ENCODE peak calls at places on chromosome 19, in five cellular contexts. X, S, J, B and L are unnamed samples.

GRCh38 chr19:7515471-7516226 is at the start of gene ZNF358:
- DNase-seq in X (no peak), S (peak), J (peak), B (peak), L (no peak)

GRCh38 chr19:7257148-7258041 is 36.8 kb downstream of the INSR start:
- DNase-seq in X (no peak), S (peak), J (no peak), B (no peak), L (peak)

GRCh38 chr19:16449330-16449961 is 22.3 kb downstream of the EPS15L1 start:
- DNase-seq in X (peak), S (no peak), J (no peak), B (no peak), L (no peak)

GRCh38 chr19:12796146-12797071 is 5.1 kb downstream of the JUNB start:
- DNase-seq in X (no peak), S (peak), J (peak), B (peak), L (no peak)

GRCh38 chr19:50667177-50667758 is 18.0 kb downstream of the C19orf81 start:
- DNase-seq in X (no peak), S (no peak), J (peak), B (no peak), L (no peak)

GRCh38 chr19:3808420-3809143 is 22.4 kb upstream of the MATK start:
- DNase-seq in X (no peak), S (no peak), J (no peak), B (no peak), L (no peak)

GRCh38 chr19:19151418-19151817 is 13.1 kb upstream of the TMEM161A start:
- DNase-seq in X (no peak), S (no peak), J (no peak), B (no peak), L (no peak)

GRCh38 chr19:38361633-38362075 is 12.7 kb upstream of the PSMD8 start:
- DNase-seq in X (no peak), S (peak), J (peak), B (peak), L (peak)

GRCh38 chr19:1855828-1856255 is 7.5 kb downstream of the KLF16 start:
- DNase-seq in X (no peak), S (no peak), J (no peak), B (no peak), L (no peak)

GRCh38 chr19:43504426-43505185 is at the start of gene PHLDB3:
- DNase-seq in X (no peak), S (peak), J (no peak), B (peak), L (no peak)

GRCh38 chr19:10043286-10043927 is 30.1 kb downstream of the RDH8 start:
- DNase-seq in X (no peak), S (no peak), J (no peak), B (no peak), L (no peak)

GRCh38 chr19:46850228-46851203 is at the start of gene AP2S1:
- DNase-seq in X (peak), S (peak), J (peak), B (peak), L (peak)

GRCh38 chr19:13844130-13844631 is 32.8 kb upstream of the NANOS3 start:
- DNase-seq in X (no peak), S (no peak), J (peak), B (no peak), L (no peak)

GRCh38 chr19:31880283-31880682 is 465.1 kb upstream of the ZNF507 start:
- DNase-seq in X (no peak), S (no peak), J (no peak), B (no peak), L (no peak)

GRCh38 chr19:38788478-38789243 is at the start of gene LGALS7B:
- DNase-seq in X (no peak), S (no peak), J (no peak), B (no peak), L (no peak)

GRCh38 chr19:16661480-16662034 is 618 bp downstream of the TMEM38A start:
- DNase-seq in X (no peak), S (no peak), J (peak), B (peak), L (no peak)

GRCh38 chr19:38213911-38214625 is 10.0 kb downstream of the DPF1 start:
- DNase-seq in X (peak), S (no peak), J (no peak), B (no peak), L (no peak)

GRCh38 chr19:18123819-18124218 is 26.2 kb downstream of the MAST3 start:
- DNase-seq in X (no peak), S (no peak), J (no peak), B (no peak), L (no peak)

GRCh38 chr19:18122424-18122823 is 24.8 kb downstream of the MAST3 start:
- DNase-seq in X (no peak), S (no peak), J (no peak), B (no peak), L (no peak)

GRCh38 chr19:18121166-18121565 is 23.6 kb downstream of the MAST3 start:
- DNase-seq in X (no peak), S (no peak), J (no peak), B (no peak), L (no peak)

GRCh38 chr19:18126097-18126496 is 26.9 kb upstream of the PIK3R2 start:
- DNase-seq in X (no peak), S (no peak), J (no peak), B (no peak), L (no peak)

DNA sequence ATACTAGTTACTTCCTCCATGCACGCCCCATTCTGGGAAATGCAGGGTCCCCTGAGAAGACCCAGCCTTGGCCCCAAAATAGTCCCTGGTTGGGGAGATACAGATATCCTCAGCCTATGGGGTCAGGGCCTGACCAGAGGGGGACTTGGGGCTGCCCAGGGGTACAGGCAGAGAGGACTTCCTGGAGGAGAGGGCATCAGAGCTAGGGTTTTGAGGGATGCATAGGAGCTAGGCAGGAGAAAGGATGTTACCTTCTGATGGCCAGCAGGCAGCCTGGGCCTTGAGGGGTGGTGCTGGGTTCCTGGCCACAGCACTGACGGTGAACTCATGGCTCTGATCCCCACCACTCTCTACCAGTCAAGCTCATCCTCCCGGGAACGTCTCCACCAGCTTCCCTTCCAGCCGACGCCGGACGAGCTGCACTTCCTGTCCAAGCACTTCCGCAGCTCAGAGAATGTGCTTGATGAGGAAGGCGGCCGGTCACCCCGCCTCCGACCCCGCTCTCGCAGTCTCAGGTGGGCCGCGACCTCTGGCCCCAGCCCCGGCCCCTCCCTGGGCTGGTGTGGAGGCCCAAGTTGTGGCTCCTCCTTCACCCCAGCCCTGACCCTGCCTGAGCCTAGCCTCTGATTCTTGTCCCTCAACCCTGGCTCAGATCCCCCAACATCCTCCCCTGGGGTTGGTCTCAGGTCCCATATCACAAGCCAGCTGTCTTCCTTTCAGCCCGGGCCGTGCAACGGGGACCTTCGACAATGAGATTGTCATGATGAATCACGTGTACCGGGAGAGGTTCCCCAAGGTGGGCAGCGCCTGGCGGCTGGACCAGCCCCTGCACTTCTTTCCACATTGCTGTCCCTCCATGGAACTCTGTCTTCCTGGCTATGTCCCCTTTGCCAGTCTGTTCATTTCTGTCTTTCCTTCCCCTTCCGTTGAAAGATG is 25.6 kb downstream of the MAST3 start:
- DNase-seq in X (no peak), S (no peak), J (no peak), B (no peak), L (no peak)
- TF ChIP-seq SRF in X (no peak), S (no peak), J (no peak), B (no peak), L (no peak)

DNA sequence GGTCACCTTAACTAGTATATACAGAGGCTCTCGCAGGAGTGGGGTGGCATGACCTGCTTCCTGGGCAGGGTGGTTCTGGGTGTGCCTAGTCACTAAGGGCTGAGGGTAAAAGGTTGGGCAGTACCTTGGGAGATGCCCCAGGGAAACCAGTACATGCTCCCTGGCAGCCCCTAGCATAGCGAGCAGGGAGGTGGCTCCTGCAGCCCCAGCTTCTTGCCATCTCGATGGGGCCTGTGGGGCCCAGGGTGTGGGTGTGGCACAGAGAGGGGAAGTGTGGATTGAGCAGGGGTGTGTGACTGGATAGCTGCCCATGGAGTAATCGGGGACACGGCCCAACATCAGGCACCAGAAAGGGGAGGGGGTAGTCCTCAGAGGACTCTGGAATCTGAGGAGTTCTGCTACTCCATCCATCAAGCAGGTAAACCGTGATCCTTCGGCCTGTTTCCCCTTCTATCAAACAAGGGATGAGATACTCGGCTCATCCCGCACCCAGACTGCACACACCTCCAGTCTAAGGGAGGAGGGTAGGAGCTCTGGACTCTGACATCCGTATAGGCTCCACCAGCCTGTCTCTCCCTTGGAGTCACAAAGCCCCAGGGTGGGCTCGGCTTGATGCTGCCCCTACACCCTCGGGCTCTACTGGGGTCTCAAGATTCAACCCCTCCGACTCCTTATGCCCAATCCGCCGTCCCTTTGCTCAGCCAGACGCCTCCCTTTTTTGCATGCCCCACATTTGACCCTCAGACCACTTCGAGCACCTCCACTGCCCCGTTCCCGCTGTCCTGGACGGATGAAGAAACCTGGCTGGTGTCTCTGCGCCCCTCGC is 1.1 kb downstream of the ZBTB45 start:
- DNase-seq in X (no peak), S (no peak), J (no peak), B (no peak), L (no peak)
- TF ChIP-seq SRF in X (no peak), S (no peak), J (no peak), B (no peak), L (no peak)

GRCh38 chr19:40502081-40502480 is 35.3 kb downstream of the SPTBN4 start:
- DNase-seq in X (no peak), S (no peak), J (no peak), B (no peak), L (no peak)

GRCh38 chr19:40503300-40503699 is 36.5 kb downstream of the SPTBN4 start:
- DNase-seq in X (no peak), S (no peak), J (no peak), B (peak), L (no peak)

GRCh38 chr19:40501599-40501998 is 34.8 kb downstream of the SPTBN4 start:
- DNase-seq in X (no peak), S (no peak), J (no peak), B (no peak), L (no peak)

GRCh38 chr19:40499320-40499719 is 32.5 kb downstream of the SPTBN4 start:
- DNase-seq in X (no peak), S (no peak), J (no peak), B (no peak), L (no peak)

DNA sequence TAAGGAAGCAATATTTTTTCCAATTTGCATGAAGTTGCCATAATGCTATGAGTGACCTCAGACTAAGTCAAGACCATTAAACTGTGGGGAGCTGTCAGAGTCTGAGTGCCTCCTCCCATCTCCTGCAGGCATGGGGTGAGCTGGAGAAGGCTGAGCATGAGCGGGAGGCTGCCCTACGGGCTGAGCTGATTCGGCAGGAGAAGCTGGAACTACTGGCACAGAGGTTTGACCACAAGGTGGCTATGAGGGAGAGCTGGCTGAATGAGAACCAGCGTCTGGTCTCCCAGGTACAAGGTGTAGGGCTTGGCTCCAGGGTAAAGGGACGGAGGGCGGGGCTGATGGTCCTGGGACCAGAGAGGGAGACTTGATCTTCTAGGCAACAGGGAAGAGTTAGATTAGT is 35.8 kb downstream of the SPTBN4 start:
- DNase-seq in X (no peak), S (peak), J (no peak), B (peak), L (peak)
- TF ChIP-seq SRF in X (no peak), S (no peak), J (no peak), B (no peak), L (no peak)

DNA sequence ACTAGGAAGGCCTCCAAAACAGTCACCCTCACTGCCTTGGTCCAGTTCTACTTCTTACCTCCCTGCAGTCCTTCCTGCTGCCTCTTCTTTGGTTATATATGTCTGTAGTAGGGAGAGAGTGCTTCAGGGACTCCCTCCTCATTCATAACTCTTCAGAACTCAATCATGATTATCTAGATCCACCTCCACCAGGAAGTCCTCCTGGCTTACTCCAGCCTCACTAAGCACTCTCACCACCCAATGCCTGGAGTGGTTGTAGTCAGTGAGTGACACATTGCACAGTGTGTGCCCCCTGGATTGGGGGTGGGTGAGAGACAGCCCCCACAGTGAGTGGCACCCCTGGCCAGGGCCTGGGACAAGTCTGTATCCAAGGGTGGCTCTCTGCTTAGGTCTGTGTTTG is 10.0 kb upstream of the FOSB start:
- DNase-seq in X (no peak), S (no peak), J (no peak), B (no peak), L (no peak)
- TF ChIP-seq SRF in X (no peak), S (no peak), J (no peak), B (no peak), L (no peak)

DNA sequence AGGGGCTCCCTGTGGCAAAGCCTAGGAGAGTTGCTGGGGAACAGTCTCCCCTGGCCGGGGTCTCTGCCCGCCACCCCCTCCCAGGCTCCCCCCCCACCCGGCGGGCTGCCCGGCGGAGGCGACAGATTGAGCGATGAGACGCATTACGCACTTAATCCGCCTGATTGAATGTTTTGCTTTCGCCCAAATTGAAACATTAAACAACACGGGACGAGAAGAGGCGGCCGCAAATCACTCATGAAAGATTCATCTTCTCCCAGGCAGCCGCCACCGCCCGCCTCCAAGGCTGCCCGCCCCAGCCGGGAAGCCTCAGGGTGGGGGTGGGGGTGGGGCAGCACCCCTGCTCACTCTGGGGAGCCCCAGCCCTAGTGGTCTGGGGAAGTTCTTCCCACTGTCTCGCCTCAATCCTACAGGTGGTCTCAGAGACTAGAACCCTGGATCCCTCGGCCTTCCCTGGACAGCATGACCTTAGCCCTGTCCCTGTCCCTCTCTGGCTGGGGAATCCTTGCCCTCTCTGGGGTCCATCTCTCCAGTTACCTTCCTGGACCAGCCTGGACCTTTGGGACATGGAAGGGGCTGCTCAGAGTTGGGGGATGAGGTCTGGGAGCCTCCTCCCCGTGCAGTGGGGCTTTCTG is 7.6 kb upstream of the ERFL start:
- DNase-seq in X (no peak), S (no peak), J (no peak), B (no peak), L (no peak)
- TF ChIP-seq SRF in X (no peak), S (no peak), J (no peak), B (no peak), L (no peak)

DNA sequence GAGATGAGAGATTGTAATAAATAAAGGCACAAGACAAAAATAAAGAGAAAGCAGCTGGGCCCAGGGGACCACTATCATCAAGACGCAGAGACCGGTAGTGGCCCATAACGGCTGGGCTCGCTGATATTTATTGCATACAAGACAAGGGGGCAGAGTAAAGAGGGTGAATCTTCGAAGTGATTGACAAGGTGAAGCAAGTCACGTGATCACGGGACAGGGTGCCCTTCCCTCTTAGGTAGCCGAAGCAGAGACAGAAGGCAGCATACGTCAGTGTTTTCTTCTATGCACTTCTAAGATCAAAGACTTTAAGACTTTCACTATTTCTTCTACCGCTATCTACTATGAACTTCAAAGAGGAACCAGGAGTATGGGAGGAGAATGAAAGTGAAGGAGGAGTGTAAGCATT is 4.6 kb upstream of the PRKCG start:
- DNase-seq in X (no peak), S (no peak), J (no peak), B (no peak), L (no peak)
- TF ChIP-seq SRF in X (no peak), S (no peak), J (no peak), B (no peak), L (no peak)

GRCh38 chr19:11737964-11738745 is 591 bp downstream of the ZNF823 start:
- DNase-seq in X (no peak), S (peak), J (peak), B (peak), L (no peak)

GRCh38 chr19:11738746-11739620 is at the start of gene ZNF823:
- DNase-seq in X (peak), S (peak), J (peak), B (peak), L (peak)

GRCh38 chr19:11735375-11735774 is 3.4 kb downstream of the ZNF823 start:
- DNase-seq in X (no peak), S (no peak), J (no peak), B (no peak), L (no peak)

DNA sequence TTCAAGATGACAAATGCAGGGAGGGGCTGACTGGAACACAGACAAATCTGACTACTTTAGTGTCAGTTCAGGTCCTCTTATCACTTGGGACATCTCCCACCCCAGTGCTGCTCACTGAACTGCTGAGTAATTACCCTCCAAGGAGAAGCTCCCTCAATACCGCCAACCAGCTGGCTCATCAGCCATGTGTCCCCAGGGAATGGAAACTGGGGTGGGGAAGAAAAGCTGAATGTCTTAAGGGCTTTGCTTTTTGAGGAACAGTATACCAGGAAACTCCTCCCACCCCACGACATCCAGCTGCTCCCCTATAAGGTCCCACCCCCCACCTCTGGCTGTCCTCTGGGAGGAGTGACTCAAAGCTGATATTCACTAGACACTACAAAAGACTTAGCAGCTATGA is 2.0 kb downstream of the ZNF823 start:
- DNase-seq in X (peak), S (no peak), J (no peak), B (peak), L (no peak)
- TF ChIP-seq SRF in X (no peak), S (no peak), J (no peak), B (no peak), L (no peak)